ENCODE peak calls at places on chromosome 7, in four cellular contexts. One of them, this sample, is unnamed.

GRCh38 chr7:41217306-41217705 is 485.6 kb downstream of the INHBA start:
- DNase-seq in H9: no peak
- DNase-seq in H1: no peak
- DNase-seq in neuronal stem cell: no peak
- DNase-seq in this sample: no peak

GRCh38 chr7:143205560-143206293 is 16.1 kb upstream of the TAS2R40 start:
- DNase-seq in H9: no peak
- DNase-seq in H1: no peak
- DNase-seq in neuronal stem cell: no peak
- DNase-seq in this sample: no peak

GRCh38 chr7:121344497-121344896 is 15.7 kb downstream of the WNT16 start:
- DNase-seq in H9: no peak
- DNase-seq in H1: no peak
- DNase-seq in neuronal stem cell: no peak
- DNase-seq in this sample: no peak

GRCh38 chr7:156842740-156843140 is 50.2 kb downstream of the LMBR1 start:
- DNase-seq in H9: no peak
- DNase-seq in H1: no peak
- DNase-seq in neuronal stem cell: no peak
- DNase-seq in this sample: no peak

GRCh38 chr7:112484671-112485097 is 3.9 kb downstream of the LSMEM1 start:
- DNase-seq in H9: no peak
- DNase-seq in H1: no peak
- DNase-seq in neuronal stem cell: no peak
- DNase-seq in this sample: peak

GRCh38 chr7:92071032-92071431 is 63.2 kb downstream of the CYP51A1 start:
- DNase-seq in H9: no peak
- DNase-seq in H1: no peak
- DNase-seq in neuronal stem cell: no peak
- DNase-seq in this sample: no peak

GRCh38 chr7:10706875-10707493 is 266.7 kb upstream of the PHF14 start:
- DNase-seq in H9: no peak
- DNase-seq in H1: no peak
- DNase-seq in neuronal stem cell: no peak
- DNase-seq in this sample: no peak

GRCh38 chr7:104137971-104138370 is 69.8 kb downstream of the ORC5 start:
- DNase-seq in H9: peak
- DNase-seq in H1: no peak
- DNase-seq in neuronal stem cell: peak
- DNase-seq in this sample: peak

GRCh38 chr7:11133436-11133959 is 159.8 kb downstream of the PHF14 start:
- DNase-seq in H9: no peak
- DNase-seq in H1: no peak
- DNase-seq in neuronal stem cell: no peak
- DNase-seq in this sample: no peak

GRCh38 chr7:27199820-27200760 is at the start of gene HOXA13:
- DNase-seq in H9: peak
- DNase-seq in H1: peak
- DNase-seq in neuronal stem cell: peak
- DNase-seq in this sample: no peak

GRCh38 chr7:21193895-21194294 is 234.0 kb upstream of the SP4 start:
- DNase-seq in H9: peak
- DNase-seq in H1: no peak
- DNase-seq in neuronal stem cell: no peak
- DNase-seq in this sample: no peak

GRCh38 chr7:82443044-82443800 is at the start of gene CACNA2D1:
- DNase-seq in H9: peak
- DNase-seq in H1: peak
- DNase-seq in neuronal stem cell: peak
- DNase-seq in this sample: no peak

GRCh38 chr7:155222578-155222977 is 75.1 kb upstream of the INSIG1 start:
- DNase-seq in H9: no peak
- DNase-seq in H1: no peak
- DNase-seq in neuronal stem cell: no peak
- DNase-seq in this sample: no peak

GRCh38 chr7:2210551-2211258 is 22.0 kb downstream of the MAD1L1 start:
- DNase-seq in H9: no peak
- DNase-seq in H1: no peak
- DNase-seq in neuronal stem cell: no peak
- DNase-seq in this sample: no peak

GRCh38 chr7:33040803-33041516 is 21.6 kb downstream of the NT5C3A start:
- DNase-seq in H9: no peak
- DNase-seq in H1: no peak
- DNase-seq in neuronal stem cell: no peak
- DNase-seq in this sample: peak

GRCh38 chr7:5532520-5533335 is 109.1 kb upstream of the TNRC18 start:
- DNase-seq in H9: peak
- DNase-seq in H1: peak
- DNase-seq in neuronal stem cell: no peak
- DNase-seq in this sample: no peak

GRCh38 chr7:5595545-5596045 is 172.0 kb upstream of the TNRC18 start:
- DNase-seq in H9: no peak
- DNase-seq in H1: no peak
- DNase-seq in neuronal stem cell: no peak
- DNase-seq in this sample: peak

GRCh38 chr7:121023683-121024507 is 35.4 kb downstream of the CPED1 start:
- DNase-seq in H9: no peak
- DNase-seq in H1: no peak
- DNase-seq in neuronal stem cell: no peak
- DNase-seq in this sample: peak

GRCh38 chr7:135467207-135467711 is 42.6 kb downstream of the CNOT4 start:
- DNase-seq in H9: no peak
- DNase-seq in H1: no peak
- DNase-seq in neuronal stem cell: no peak
- DNase-seq in this sample: peak
- H3K14ac ChIP-seq in H9: no peak
- H3K14ac ChIP-seq in H1: no peak
- H3K14ac ChIP-seq in neuronal stem cell: no peak
- H3K14ac ChIP-seq in this sample: no peak

DNA sequence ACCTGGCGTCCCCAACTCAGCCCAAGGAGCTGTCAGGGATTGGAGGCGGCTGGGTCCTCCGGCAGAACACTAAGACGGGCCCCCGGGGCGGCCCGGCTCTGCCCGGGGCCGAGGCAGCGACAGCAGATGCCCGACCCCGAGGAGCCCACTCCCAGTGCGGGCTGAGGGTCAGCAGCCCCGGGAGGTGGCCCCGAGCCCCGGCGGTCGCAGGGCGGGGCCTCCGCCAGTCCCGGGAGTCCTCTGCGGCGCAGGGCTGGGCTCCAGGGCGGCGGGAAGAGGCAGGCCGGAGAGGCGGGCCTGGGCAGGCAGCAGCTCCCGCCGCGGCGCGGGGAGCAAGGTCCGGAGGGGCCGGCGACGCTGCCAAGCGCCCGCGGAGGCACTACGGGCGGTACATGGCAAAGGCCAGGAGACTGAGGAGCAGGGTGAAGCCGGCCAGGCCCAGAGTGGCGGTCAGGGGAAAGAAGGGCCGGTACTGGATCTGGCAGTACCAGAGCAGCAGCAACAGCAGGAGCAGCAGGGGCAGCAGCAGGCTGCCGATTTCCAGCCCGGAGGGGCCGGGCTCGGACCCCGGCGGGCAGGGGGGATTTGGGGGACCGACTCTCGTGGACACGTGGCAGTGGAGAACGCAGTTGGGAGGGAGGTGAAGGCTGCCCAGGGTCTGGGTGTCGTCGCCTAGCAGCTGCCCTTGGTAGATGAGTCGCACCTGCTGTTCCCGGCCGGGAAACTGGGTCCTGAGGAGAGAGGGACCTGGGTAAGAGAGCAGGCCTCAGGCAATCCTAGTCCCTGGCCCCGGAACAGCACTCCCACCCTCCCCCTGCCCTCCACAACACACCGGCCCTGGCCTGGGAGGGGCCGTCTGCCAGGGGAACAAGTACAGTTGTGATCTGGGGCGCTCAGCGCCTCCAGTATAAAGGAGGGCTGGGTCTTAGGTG is 827 bp upstream of the FASTK start:
- DNase-seq in H9: no peak
- DNase-seq in H1: peak
- DNase-seq in neuronal stem cell: no peak
- DNase-seq in this sample: no peak
- H3K14ac ChIP-seq in H9: no peak
- H3K14ac ChIP-seq in H1: no peak
- H3K14ac ChIP-seq in neuronal stem cell: no peak
- H3K14ac ChIP-seq in this sample: peak

DNA sequence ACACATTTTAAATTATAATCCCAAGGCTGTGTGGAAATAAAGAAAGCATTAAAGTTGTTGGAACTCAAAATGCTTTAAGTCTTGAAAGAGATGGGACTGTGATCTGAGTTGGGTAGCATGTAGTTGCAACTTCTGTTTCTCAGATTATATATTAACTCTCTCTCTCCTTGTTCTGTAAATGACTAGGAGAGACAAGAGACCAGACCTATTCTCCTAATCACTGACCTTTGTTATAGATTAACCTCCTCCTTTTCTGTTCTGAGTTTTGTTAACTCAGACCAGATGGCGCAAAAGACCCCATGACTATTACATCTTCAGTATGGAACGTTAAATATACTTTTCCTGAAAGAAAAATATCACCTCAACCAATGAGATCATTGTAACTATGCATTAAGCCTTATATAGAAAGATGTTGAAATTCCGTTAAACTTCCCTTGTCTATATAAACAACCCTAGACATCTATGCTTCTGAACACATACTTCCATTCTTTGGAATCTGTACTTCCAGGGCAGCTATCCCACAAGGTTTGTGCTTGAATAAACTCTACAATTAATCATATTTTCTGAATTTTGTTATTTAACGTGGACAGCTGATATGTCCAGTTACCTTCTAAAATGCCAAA is 143.5 kb upstream of the TRIM24 start:
- DNase-seq in H9: no peak
- DNase-seq in H1: no peak
- DNase-seq in neuronal stem cell: no peak
- DNase-seq in this sample: no peak
- H3K14ac ChIP-seq in H9: no peak
- H3K14ac ChIP-seq in H1: no peak
- H3K14ac ChIP-seq in neuronal stem cell: no peak
- H3K14ac ChIP-seq in this sample: no peak

GRCh38 chr7:106504207-106504606 is 156.8 kb downstream of the CCDC71L start:
- DNase-seq in H9: no peak
- DNase-seq in H1: no peak
- DNase-seq in neuronal stem cell: no peak
- DNase-seq in this sample: no peak

GRCh38 chr7:106501605-106502580 is 159.1 kb downstream of the CCDC71L start:
- DNase-seq in H9: no peak
- DNase-seq in H1: no peak
- DNase-seq in neuronal stem cell: no peak
- DNase-seq in this sample: no peak

GRCh38 chr7:106499897-106500296 is 161.1 kb downstream of the CCDC71L start:
- DNase-seq in H9: no peak
- DNase-seq in H1: no peak
- DNase-seq in neuronal stem cell: no peak
- DNase-seq in this sample: no peak

GRCh38 chr7:106504620-106505019 is 156.3 kb downstream of the CCDC71L start:
- DNase-seq in H9: no peak
- DNase-seq in H1: no peak
- DNase-seq in neuronal stem cell: no peak
- DNase-seq in this sample: peak

DNA sequence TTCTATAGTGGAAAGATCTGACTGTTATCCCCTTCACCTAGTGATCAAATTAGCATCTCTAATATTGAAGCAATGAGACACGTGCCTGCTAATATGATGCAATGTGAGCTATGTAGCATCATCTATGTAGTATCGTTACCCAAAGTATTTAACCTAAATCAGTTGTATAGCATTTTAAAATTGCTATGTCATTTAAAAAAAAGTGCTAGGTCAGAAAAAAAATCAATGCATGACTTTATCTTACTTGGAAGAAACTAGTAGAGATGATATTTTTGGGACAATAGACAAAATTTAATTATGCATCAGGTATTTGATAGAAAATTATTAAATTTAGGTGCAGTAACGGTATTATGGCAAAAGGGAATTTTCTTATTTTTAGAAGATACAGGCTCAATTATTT is 157.3 kb downstream of the CCDC71L start:
- DNase-seq in H9: no peak
- DNase-seq in H1: no peak
- DNase-seq in neuronal stem cell: no peak
- DNase-seq in this sample: no peak
- H3K14ac ChIP-seq in H9: no peak
- H3K14ac ChIP-seq in H1: no peak
- H3K14ac ChIP-seq in neuronal stem cell: no peak
- H3K14ac ChIP-seq in this sample: no peak

DNA sequence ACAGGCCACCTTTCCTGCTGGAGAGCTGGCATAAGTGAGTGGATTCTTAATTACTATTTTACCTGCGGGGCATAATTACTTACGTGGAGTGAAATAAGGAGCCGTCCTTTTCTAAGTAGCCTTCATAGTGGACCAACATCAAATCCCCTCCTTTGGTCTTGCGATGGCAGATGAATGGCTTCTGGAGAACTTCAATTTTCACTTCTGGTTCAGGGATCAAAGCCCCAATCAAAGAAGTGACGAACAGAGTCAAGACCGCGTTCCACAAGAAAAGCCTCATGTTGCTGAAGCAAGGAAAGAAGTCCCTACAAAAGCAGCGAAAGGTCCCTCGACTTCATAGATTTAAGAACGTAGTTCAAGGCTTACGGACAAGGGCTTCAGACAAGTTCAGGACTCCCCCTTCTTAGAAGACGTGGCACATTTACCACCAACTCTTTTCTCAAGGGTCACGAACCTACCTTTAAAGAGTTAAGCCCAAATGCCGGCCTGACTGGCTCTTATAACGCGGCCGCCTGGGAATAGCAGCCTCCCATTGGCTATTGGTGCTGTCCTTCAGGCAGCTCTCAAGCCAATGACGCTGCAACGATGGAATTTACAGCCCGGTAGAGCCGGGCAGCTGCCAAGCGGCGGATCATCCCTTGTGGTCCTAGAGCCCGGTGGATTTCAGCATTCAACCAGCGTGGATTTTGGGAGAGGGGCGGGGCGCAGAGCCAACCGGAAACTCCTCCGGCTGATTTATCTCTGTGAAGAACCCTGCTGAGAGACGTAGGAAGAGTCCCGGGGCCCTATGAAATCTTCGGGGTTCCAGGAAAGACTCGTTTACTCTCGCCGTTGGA is at the start of gene FKBP14:
- DNase-seq in H9: peak
- DNase-seq in H1: peak
- DNase-seq in neuronal stem cell: peak
- DNase-seq in this sample: peak
- H3K14ac ChIP-seq in H9: no peak
- H3K14ac ChIP-seq in H1: no peak
- H3K14ac ChIP-seq in neuronal stem cell: no peak
- H3K14ac ChIP-seq in this sample: peak

GRCh38 chr7:80781146-80781545 is 137.7 kb downstream of the SEMA3C start:
- DNase-seq in H9: no peak
- DNase-seq in H1: no peak
- DNase-seq in neuronal stem cell: no peak
- DNase-seq in this sample: no peak

GRCh38 chr7:80783688-80784327 is 135.0 kb downstream of the SEMA3C start:
- DNase-seq in H9: no peak
- DNase-seq in H1: no peak
- DNase-seq in neuronal stem cell: no peak
- DNase-seq in this sample: peak

GRCh38 chr7:80785961-80786360 is 132.9 kb downstream of the SEMA3C start:
- DNase-seq in H9: no peak
- DNase-seq in H1: no peak
- DNase-seq in neuronal stem cell: no peak
- DNase-seq in this sample: peak

GRCh38 chr7:80781561-80781979 is 137.3 kb downstream of the SEMA3C start:
- DNase-seq in H9: no peak
- DNase-seq in H1: no peak
- DNase-seq in neuronal stem cell: no peak
- DNase-seq in this sample: peak

GRCh38 chr7:80783177-80783687 is 135.6 kb downstream of the SEMA3C start:
- DNase-seq in H9: no peak
- DNase-seq in H1: no peak
- DNase-seq in neuronal stem cell: no peak
- DNase-seq in this sample: no peak
- H3K14ac ChIP-seq in H9: no peak
- H3K14ac ChIP-seq in H1: no peak
- H3K14ac ChIP-seq in neuronal stem cell: no peak
- H3K14ac ChIP-seq in this sample: peak

This sample was measured in IMR-90.